ENCODE peak calls at places on chromosomes 4 and X, in seven cellular contexts. K is NCI-H1436; B is mammary epithelial cell; Y is activated T-cell treated with anti-CD3 and anti-CD28 coated beads, Interleukin-2, amount 50 U/mL, for 72 hours; A is astrocyte of the hippocampus; L is lung microvascular endothelial cell; S is H9. T is an unnamed sample.

GRCh38 chr4:24044610-24045589 is 155.1 kb upstream of the PPARGC1A start:
- DNase-seq in K (no peak), Y (no peak), A (no peak), B (no peak), L (no peak), S (no peak), T (no peak)

GRCh38 chr4:121138014-121138413 is 26.1 kb downstream of the TNIP3 start:
- DNase-seq in L (no peak), Y (peak; percentile 70), A (no peak), S (no peak), K (no peak), B (no peak), T (no peak)

GRCh38 chr4:66164869-66165268 is 494.6 kb upstream of the EPHA5 start:
- DNase-seq in K (no peak), B (no peak), Y (no peak), A (no peak), L (no peak), S (no peak), T (no peak)

GRCh38 chrX:37684918-37685317 is 673 bp upstream of the XK start:
- DNase-seq in S (no peak), L (no peak), B (no peak), K (no peak), A (no peak), Y (no peak), T (no peak)

GRCh38 chr4:72218953-72219352 is 187.2 kb downstream of the NPFFR2 start:
- DNase-seq in B (no peak), L (no peak), K (no peak), Y (no peak), S (no peak), A (no peak), T (no peak)

GRCh38 chrX:30349946-30350345 is 40.8 kb upstream of the NR0B1 start:
- DNase-seq in L (no peak), S (no peak), Y (no peak), A (no peak), B (no peak), K (no peak), T (no peak)

GRCh38 chr4:17884063-17884462 is 73.3 kb downstream of the NCAPG start:
- DNase-seq in B (no peak), A (no peak), L (no peak), Y (no peak), K (no peak), S (no peak), T (peak; percentile 12)

GRCh38 chrX:70132244-70132643 is 1.0 kb upstream of the IGBP1 start:
- DNase-seq in Y (no peak), B (no peak), K (no peak), L (no peak), A (no peak), S (no peak), T (no peak)

GRCh38 chrX:107629533-107629909 is 1.2 kb downstream of the PRPS1 start:
- DNase-seq in L (peak; percentile 25), S (no peak), B (peak; percentile 9), K (no peak), A (peak; percentile 37), Y (peak; percentile 7), T (peak; percentile 53)

GRCh38 chrX:47687249-47687648 is 28.3 kb upstream of the UXT start:
- DNase-seq in S (no peak), Y (no peak), A (no peak), L (no peak), B (no peak), K (no peak), T (no peak)

T was measured in choroid plexus epithelial cell.